ENCODE peak calls at places on chromosomes 13 and 19, in eight cellular contexts. A is SHP77; M is adrenal gland; V is AG09309; L is amygdala; G is stimulated activated CD4-positive, alpha-beta T cell treated with anti-CD3 and anti-CD28 coated beads, TNF-alpha, amount 100 ng/mL, for 24 hours; P is NCI-H1105; O is dermis blood vessel endothelial cell. X is an unnamed sample.
A peak's percentile ranks its signal among the peaks of the same experiment; 100 is the strongest.

GRCh38 chr19:39940221-39940833 is 5.9 kb upstream of the FCGBP start:
- DNase-seq in A (no peak), M (no peak), V (no peak), L (no peak), G (no peak), P (no peak), O (no peak), X (no peak)

GRCh38 chr13:113882716-113883115 is 18.8 kb upstream of the GAS6 start:
- DNase-seq in A (no peak), M (no peak), V (no peak), L (no peak), G (no peak), P (no peak), O (no peak), X (no peak)

GRCh38 chr13:107553838-107554237 is 661.5 kb downstream of the LIG4 start:
- DNase-seq in A (peak; percentile 60), M (no peak), V (no peak), L (no peak), G (no peak), P (no peak), O (no peak), X (no peak)

GRCh38 chr13:37647038-37647650 is 48.6 kb upstream of the POSTN start:
- DNase-seq in A (no peak), M (no peak), V (no peak), L (no peak), G (no peak), P (no peak), O (peak; percentile 0), X (no peak)

GRCh38 chr13:32663660-32664059 is 77.4 kb downstream of the PDS5B start:
- DNase-seq in A (no peak), M (no peak), V (no peak), L (no peak), G (no peak), P (no peak), O (no peak), X (no peak)

GRCh38 chr19:38862321-38863059 is 12.7 kb upstream of the HNRNPL start:
- DNase-seq in A (peak; percentile 92), M (peak; percentile 78), V (peak; percentile 59), L (no peak), G (no peak), P (peak; percentile 87), O (peak; percentile 84), X (no peak)

GRCh38 chr19:29805026-29805925 is 6.5 kb upstream of the CCNE1 start:
- DNase-seq in A (no peak), M (peak; percentile 80), V (no peak), L (no peak), G (no peak), P (no peak), O (no peak), X (no peak)

GRCh38 chr19:38849147-38849745 is 540 bp downstream of the HNRNPL start:
- DNase-seq in A (peak; percentile 95), M (peak; percentile 97), V (peak; percentile 62), L (peak; percentile 75), G (peak; percentile 98), P (peak; percentile 96), O (peak; percentile 97), X (peak; percentile 98)

GRCh38 chr19:35403116-35403760 is 32.4 kb downstream of the GPR42 start:
- DNase-seq in A (no peak), M (no peak), V (no peak), L (no peak), G (no peak), P (no peak), O (no peak), X (no peak)

GRCh38 chr19:3785938-3786824 is at the start of gene MATK:
- DNase-seq in A (no peak), M (no peak), V (no peak), L (no peak), G (no peak), P (no peak), O (no peak), X (no peak)

GRCh38 chr13:102582256-102582655 is 14.5 kb upstream of the TPP2 start:
- DNase-seq in A (no peak), M (no peak), V (no peak), L (no peak), G (no peak), P (no peak), O (no peak), X (no peak)

GRCh38 chr13:113647351-113648217 is 10.4 kb downstream of the ATP4B start:
- DNase-seq in A (peak; percentile 98), M (peak; percentile 95), V (no peak), L (peak; percentile 64), G (no peak), P (peak; percentile 97), O (peak; percentile 63), X (peak; percentile 8)

X was measured in glutamatergic neuron.